ENCODE peak calls at places on chromosomes 1 and 21, in nine cellular contexts. K is epithelial cell of esophagus; G is upper lobe of right lung; Z is mucosa of descending colon; A is fibroblast of pulmonary artery; O is fibroblast of the aortic adventitia; T is pancreas; D is fibroblast of lung; I is CD8-positive, alpha-beta T cell. Y is an unnamed sample.

GRCh38 chr1:225567789-225568188 is 85.1 kb downstream of the ENAH start:
- DNase-seq in K (no peak), G (no peak), Z (no peak), A (no peak), O (no peak), T (no peak), D (peak; percentile 22), I (no peak), Y (no peak)

GRCh38 chr1:194102607-194103006 is 916.2 kb upstream of the B3GALT2 start:
- DNase-seq in K (peak; percentile 6), G (no peak), Z (no peak), A (no peak), O (no peak), T (no peak), D (no peak), I (no peak), Y (peak; percentile 3)

GRCh38 chr1:63593887-63594617 is 841 bp downstream of the PGM1 start:
- DNase-seq in K (peak; percentile 87), G (peak; percentile 91), Z (peak; percentile 91), A (peak; percentile 63), O (peak; percentile 30), T (peak; percentile 81), D (peak; percentile 76), I (peak; percentile 86), Y (no peak)

GRCh38 chr1:109253803-109254620 is 4.7 kb downstream of the CELSR2 start:
- DNase-seq in K (no peak), G (no peak), Z (no peak), A (no peak), O (peak; percentile 16), T (no peak), D (peak; percentile 48), I (peak; percentile 15), Y (no peak)

GRCh38 chr1:26302733-26303405 is 3.6 kb downstream of the UBXN11 start:
- DNase-seq in K (peak; percentile 34), G (no peak), Z (no peak), A (peak; percentile 74), O (peak; percentile 77), T (no peak), D (peak; percentile 71), I (no peak), Y (peak; percentile 37)

GRCh38 chr1:57489342-57490036 is 65.6 kb upstream of the DAB1 start:
- DNase-seq in K (peak; percentile 49), G (no peak), Z (no peak), A (peak; percentile 64), O (peak; percentile 71), T (no peak), D (peak; percentile 90), I (no peak), Y (peak; percentile 70)

GRCh38 chr1:184189361-184189760 is 137.8 kb downstream of the TSEN15 start:
- DNase-seq in K (no peak), G (no peak), Z (no peak), A (peak; percentile 37), O (peak; percentile 15), T (peak; percentile 17), D (no peak), I (no peak), Y (no peak)

GRCh38 chr1:202710070-202711025 is at the start of gene SYT2:
- DNase-seq in K (peak; percentile 22), G (no peak), Z (peak; percentile 47), A (peak; percentile 18), O (no peak), T (peak; percentile 28), D (peak; percentile 31), I (no peak), Y (no peak)

GRCh38 chr21:14488805-14489204 is 57.3 kb downstream of the SAMSN1 start:
- DNase-seq in K (no peak), G (no peak), Z (no peak), A (no peak), O (no peak), T (no peak), D (no peak), I (no peak), Y (no peak)

GRCh38 chr1:217274927-217275616 is 355.8 kb downstream of the GPATCH2 start:
- DNase-seq in K (peak; percentile 71), G (no peak), Z (no peak), A (peak; percentile 63), O (peak; percentile 59), T (no peak), D (peak; percentile 67), I (no peak), Y (no peak)

GRCh38 chr21:42232176-42232825 is 13.4 kb downstream of the ABCG1 start:
- DNase-seq in K (no peak), G (no peak), Z (peak; percentile 30), A (no peak), O (no peak), T (no peak), D (no peak), I (peak; percentile 47), Y (no peak)

GRCh38 chr21:35989185-35989735 is 71.1 kb downstream of the SETD4 start:
- DNase-seq in K (peak; percentile 20), G (no peak), Z (peak; percentile 31), A (no peak), O (peak; percentile 82), T (no peak), D (peak; percentile 7), I (no peak), Y (no peak)

GRCh38 chr21:39209334-39209688 is 26.1 kb upstream of the PSMG1 start:
- DNase-seq in K (no peak), G (no peak), Z (no peak), A (no peak), O (no peak), T (no peak), D (no peak), I (no peak), Y (no peak)

GRCh38 chr1:7539772-7540175 is 231.3 kb upstream of the VAMP3 start:
- DNase-seq in K (peak; percentile 91), G (peak; percentile 82), Z (peak; percentile 66), A (no peak), O (no peak), T (no peak), D (peak; percentile 63), I (no peak), Y (no peak)

GRCh38 chr1:96234299-96234698 is 487.3 kb upstream of the PTBP2 start:
- DNase-seq in K (peak; percentile 78), G (peak; percentile 74), Z (no peak), A (peak; percentile 73), O (peak; percentile 76), T (peak; percentile 47), D (peak; percentile 81), I (no peak), Y (no peak)

GRCh38 chr1:43233631-43234030 is 36.2 kb upstream of the TMEM125 start:
- DNase-seq in K (no peak), G (no peak), Z (no peak), A (no peak), O (no peak), T (no peak), D (no peak), I (no peak), Y (no peak)

GRCh38 chr1:46757256-46757955 is 38.5 kb upstream of the EFCAB14 start:
- DNase-seq in K (peak; percentile 75), G (peak; percentile 81), Z (no peak), A (peak; percentile 49), O (peak; percentile 12), T (peak; percentile 49), D (peak; percentile 64), I (no peak), Y (no peak)

GRCh38 chr1:173870252-173871075 is 2.3 kb downstream of the ZBTB37 start:
- DNase-seq in K (no peak), G (no peak), Z (peak; percentile 40), A (no peak), O (no peak), T (peak; percentile 45), D (no peak), I (peak; percentile 23), Y (no peak)

GRCh38 chr1:221487781-221488520 is 253.9 kb downstream of the DUSP10 start:
- DNase-seq in K (peak; percentile 88), G (no peak), Z (no peak), A (peak; percentile 55), O (peak; percentile 21), T (no peak), D (peak; percentile 89), I (no peak), Y (no peak)

GRCh38 chr1:78673120-78673519 is 23.5 kb downstream of the IFI44 start:
- DNase-seq in K (peak; percentile 34), G (no peak), Z (no peak), A (no peak), O (no peak), T (no peak), D (no peak), I (no peak), Y (no peak)

GRCh38 chr1:21307663-21308062 is 17.4 kb upstream of the ECE1 start:
- DNase-seq in K (no peak), G (no peak), Z (no peak), A (no peak), O (no peak), T (no peak), D (no peak), I (no peak), Y (no peak)

GRCh38 chr1:27872059-27872801 is at the start of gene THEMIS2:
- DNase-seq in K (peak; percentile 60), G (peak; percentile 88), Z (peak; percentile 78), A (peak; percentile 33), O (no peak), T (peak; percentile 58), D (peak; percentile 33), I (peak; percentile 82), Y (no peak)

DNA sequence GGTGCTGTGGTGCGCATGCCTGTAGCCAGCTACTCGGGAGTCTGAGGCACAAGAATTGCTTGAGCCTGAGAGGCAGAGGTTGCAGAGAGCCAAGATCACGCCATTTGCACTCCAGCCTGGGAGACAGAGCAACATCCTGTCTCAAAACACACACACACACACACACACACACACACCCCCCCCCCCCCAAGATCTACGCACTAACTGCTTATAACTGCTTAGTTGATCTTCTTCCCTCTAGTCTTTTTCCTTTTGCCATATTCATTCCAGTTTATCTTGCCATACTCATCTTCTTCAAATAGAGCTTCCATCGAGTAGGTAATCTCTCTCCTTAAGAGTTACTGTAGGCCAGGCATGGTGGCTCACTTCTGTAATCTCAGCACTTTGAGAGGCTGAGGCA is 20.9 kb downstream of the EPB41 start:
- DNase-seq in K (no peak), G (no peak), Z (no peak), A (no peak), O (no peak), T (no peak), D (no peak), I (no peak), Y (no peak)
- H3K4me3 ChIP-seq in K (no peak overlapping the region), G (no peak overlapping the region), Z (no peak overlapping the region), A (no peak overlapping the region), O (no peak overlapping the region), T (no peak overlapping the region), D (no peak overlapping the region), I (no peak overlapping the region), Y (no peak overlapping the region)

GRCh38 chr1:84973493-84974334 is 23.2 kb downstream of the MCOLN2 start:
- DNase-seq in K (no peak), G (no peak), Z (no peak), A (peak; percentile 46), O (peak; percentile 15), T (no peak), D (no peak), I (no peak), Y (no peak)
- TF ChIP-seq CTCF in K (no peak), G (no peak), Z (no peak), A (no peak), O (no peak), T (no peak), D (no peak), I (no peak), Y (no peak)

GRCh38 chr1:52233463-52233862 is 91.6 kb downstream of the ZFYVE9 start:
- DNase-seq in K (no peak), G (no peak), Z (no peak), A (no peak), O (no peak), T (no peak), D (no peak), I (no peak), Y (no peak)
- H3K4me3 ChIP-seq in K (no peak overlapping the region), G (no peak overlapping the region), Z (no peak overlapping the region), A (no peak overlapping the region), O (no peak overlapping the region), T (no peak overlapping the region), D (no peak overlapping the region), I (no peak overlapping the region), Y (no peak overlapping the region)

GRCh38 chr1:213987876-213988638 is at the start of gene PROX1:
- DNase-seq in K (peak; percentile 85), G (peak; percentile 77), Z (peak; percentile 81), A (peak; percentile 92), O (peak; percentile 84), T (peak; percentile 92), D (peak; percentile 93), I (peak; percentile 47), Y (peak; percentile 60)
- TF ChIP-seq CTCF in K (no peak), G (no peak), Z (no peak), A (peak; percentile 6), O (peak; percentile 25), T (no peak), D (peak; percentile 13), I (no peak), Y (no peak)

Y was measured in HFF-Myc.